ENCODE peak calls at places on chromosome X, in five cellular contexts. K, D, X, N and E are unnamed samples.

GRCh38 chrX:124902953-124903352 is 416.7 kb upstream of the TEX13C start:
- DNase-seq in K (no peak), D (no peak), X (no peak), N (no peak), E (no peak)

GRCh38 chrX:6826856-6827255 is 291.9 kb upstream of the VCX3A start:
- DNase-seq in K (no peak), D (no peak), X (no peak), N (no peak), E (no peak)

GRCh38 chrX:133258481-133258880 is 40.3 kb upstream of the TFDP3 start:
- DNase-seq in K (no peak), D (peak; percentile 75), X (peak; percentile 68), N (no peak), E (no peak)

GRCh38 chrX:81377329-81377728 is 175.4 kb downstream of the SH3BGRL start:
- DNase-seq in K (no peak), D (peak; percentile 63), X (peak; percentile 37), N (no peak), E (no peak)

GRCh38 chrX:121802881-121803412 is 755.5 kb downstream of the GLUD2 start:
- DNase-seq in K (no peak), D (no peak), X (no peak), N (no peak), E (no peak)

GRCh38 chrX:41184312-41184711 is 99.1 kb downstream of the USP9X start:
- DNase-seq in K (no peak), D (no peak), X (no peak), N (no peak), E (no peak)

GRCh38 chrX:41029332-41029731 is 55.9 kb upstream of the USP9X start:
- DNase-seq in K (no peak), D (peak; percentile 55), X (no peak), N (no peak), E (no peak)

GRCh38 chrX:13091111-13091765 is 46.8 kb upstream of the FAM9C start:
- DNase-seq in K (no peak), D (no peak), X (no peak), N (no peak), E (no peak)

GRCh38 chrX:97211070-97211469 is 327.4 kb downstream of the RPA4 start:
- DNase-seq in K (no peak), D (peak; percentile 13), X (peak; percentile 49), N (no peak), E (no peak)

GRCh38 chrX:13933851-13934250 is 95.8 kb downstream of the GEMIN8 start:
- DNase-seq in K (no peak), D (peak; percentile 51), X (no peak), N (no peak), E (no peak)

GRCh38 chrX:13051529-13052172 is 7.2 kb upstream of the FAM9C start:
- DNase-seq in K (no peak), D (no peak), X (no peak), N (no peak), E (no peak)

GRCh38 chrX:11754958-11755645 is 2.9 kb upstream of the MSL3 start:
- DNase-seq in K (no peak), D (no peak), X (no peak), N (no peak), E (no peak)

GRCh38 chrX:62931625-62932024 is 419.5 kb downstream of the SPIN4 start:
- DNase-seq in K (no peak), D (no peak), X (no peak), N (no peak), E (no peak)

GRCh38 chrX:261858-262390 is 19.3 kb upstream of the PLCXD1 start:
- DNase-seq in K (peak; percentile 31), D (no peak), X (no peak), N (no peak), E (no peak)

GRCh38 chrX:50100188-50100587 is 100.6 kb downstream of the AKAP4 start:
- DNase-seq in K (no peak), D (peak; percentile 45), X (no peak), N (no peak), E (no peak)

GRCh38 chrX:137747231-137747630 is 181.3 kb downstream of the ZIC3 start:
- DNase-seq in K (no peak), D (no peak), X (no peak), N (no peak), E (no peak)

GRCh38 chrX:52574416-52575275 is 57.8 kb upstream of the XAGE1B start:
- DNase-seq in K (no peak), D (peak; percentile 65), X (peak; percentile 67), N (no peak), E (no peak)

GRCh38 chrX:131264665-131265064 is 24.4 kb downstream of the IGSF1 start:
- DNase-seq in K (no peak), D (no peak), X (no peak), N (no peak), E (no peak)

GRCh38 chrX:55336176-55336575 is 71.5 kb upstream of the PAGE3 start:
- DNase-seq in K (no peak), D (no peak), X (no peak), N (no peak), E (no peak)

GRCh38 chrX:55340896-55341433 is 76.2 kb upstream of the PAGE3 start:
- DNase-seq in K (no peak), D (no peak), X (no peak), N (no peak), E (no peak)

GRCh38 chrX:55335296-55335695 is 70.6 kb upstream of the PAGE3 start:
- DNase-seq in K (no peak), D (no peak), X (no peak), N (no peak), E (no peak)
- H3K9me3 ChIP-seq in K (no peaks in the 10 kb centered on the region), D (no peaks in the 10 kb centered on the region), X (no peaks in the 10 kb centered on the region), N (no peaks in the 10 kb centered on the region), E (no peaks in the 10 kb centered on the region)

GRCh38 chrX:69538321-69538876 is 34.3 kb downstream of the NALF2 start:
- DNase-seq in K (peak; percentile 71), D (peak; percentile 58), X (peak; percentile 64), N (peak; percentile 61), E (no peak)
- H3K4me3 ChIP-seq in K (no peak overlapping the region), D (peak overlapping the region; percentile 63), X (peak overlapping the region; percentile 68), N (peak overlapping the region; percentile 44), E (peak overlapping the region; percentile 64)

DNA sequence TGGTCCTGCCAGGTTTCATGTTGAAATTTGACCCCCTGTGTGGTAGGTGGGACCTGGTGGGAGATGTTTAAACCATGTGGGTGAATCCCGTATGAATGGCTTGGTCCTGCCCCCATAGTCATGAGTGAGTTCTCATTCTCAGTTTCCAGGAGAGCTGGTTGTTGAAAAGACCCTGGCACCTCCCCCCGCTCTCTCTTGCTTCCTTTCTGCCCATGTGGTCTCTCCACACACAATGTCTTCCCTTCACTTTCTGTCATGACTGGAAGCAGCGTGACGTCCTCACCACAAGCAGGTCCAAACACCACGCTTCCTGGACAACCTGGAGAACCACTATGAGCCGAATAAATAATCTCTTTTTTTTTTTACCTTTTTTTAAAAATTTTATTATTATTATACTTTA is 3.6 kb upstream of the CSF2RA start:
- DNase-seq in K (peak; percentile 1), D (no peak), X (no peak), N (no peak), E (no peak)
- H3K36me3 ChIP-seq in K (no peaks in the 10 kb centered on the region), D (no peaks in the 10 kb centered on the region), X (no peaks in the 10 kb centered on the region), N (no peaks in the 10 kb centered on the region), E (no peaks in the 10 kb centered on the region)

GRCh38 chrX:1763294-1763693 is 148.4 kb downstream of the ASMT start:
- DNase-seq in K (no peak), D (no peak), X (no peak), N (no peak), E (no peak)

DNA sequence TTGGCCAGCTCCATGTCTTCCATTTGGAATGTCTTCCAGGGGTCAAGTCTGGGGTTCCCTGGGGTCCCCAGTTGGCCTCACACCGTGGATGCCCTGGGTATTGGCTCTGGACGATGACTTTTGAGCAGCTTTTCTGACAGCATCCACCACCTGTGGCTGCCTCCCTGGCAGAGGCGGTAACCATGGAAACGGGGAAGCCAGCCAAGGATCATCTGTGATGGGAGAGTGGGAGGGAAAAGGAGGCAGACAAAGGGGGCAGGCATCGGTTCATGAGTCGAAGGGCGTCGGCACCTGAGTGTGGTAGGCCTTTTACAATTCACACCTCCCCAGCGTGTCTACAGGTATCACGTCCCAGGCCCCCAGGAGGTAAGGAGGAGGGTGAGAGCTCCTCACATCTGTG is 152.2 kb downstream of the ASMT start:
- DNase-seq in K (no peak), D (no peak), X (no peak), N (no peak), E (no peak)
- H3K9me3 ChIP-seq in K (no peaks in the 10 kb centered on the region), D (no peaks in the 10 kb centered on the region), X (no peaks in the 10 kb centered on the region), N (no peaks in the 10 kb centered on the region), E (peaks cover 7% of the 10 kb centered on the region)

GRCh38 chrX:17376381-17377046 is 1.5 kb downstream of the NHS start:
- DNase-seq in K (peak; percentile 50), D (peak; percentile 34), X (peak; percentile 47), N (no peak), E (no peak)
- H3K4me3 ChIP-seq in K (no peak overlapping the region), D (peak overlapping the region; percentile 91), X (peak overlapping the region; percentile 80), N (peak overlapping the region; percentile 53), E (peak overlapping the region; percentile 76)

GRCh38 chrX:71609095-71609750 is 9.1 kb downstream of the CXCR3 start:
- DNase-seq in K (no peak), D (no peak), X (no peak), N (no peak), E (no peak)
- H3K36me3 ChIP-seq in K (no peaks in the 10 kb centered on the region), D (peaks cover 13% of the 10 kb centered on the region), X (peaks cover 38% of the 10 kb centered on the region), N (peaks cover 66% of the 10 kb centered on the region), E (peaks cover 21% of the 10 kb centered on the region)

DNA sequence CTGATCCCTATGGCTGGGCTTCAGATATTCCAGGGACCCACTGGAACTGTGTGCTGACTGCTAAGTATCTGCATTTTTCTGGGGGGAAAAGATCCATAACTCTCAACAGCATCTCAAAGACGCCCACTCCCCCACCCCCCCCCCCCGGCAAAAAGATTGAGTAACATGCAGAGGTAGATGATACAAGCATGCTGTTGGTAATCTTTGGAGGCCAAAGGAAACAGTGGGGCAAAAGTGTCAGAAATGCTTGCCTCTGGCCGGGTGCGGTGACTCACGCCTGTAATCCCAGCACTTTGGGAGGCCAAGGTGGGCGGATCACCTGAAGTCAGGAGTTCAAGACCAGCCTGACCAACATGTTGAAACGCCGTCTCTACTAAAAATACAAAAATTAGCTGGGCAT is 12.2 kb downstream of the XPNPEP2 start:
- DNase-seq in K (no peak), D (no peak), X (no peak), N (no peak), E (no peak)
- H3K9me3 ChIP-seq in K (no peaks in the 10 kb centered on the region), D (no peaks in the 10 kb centered on the region), X (no peaks in the 10 kb centered on the region), N (no peaks in the 10 kb centered on the region), E (no peaks in the 10 kb centered on the region)

GRCh38 chrX:49039598-49040375 is 3.4 kb downstream of the TFE3 start:
- DNase-seq in K (peak; percentile 69), D (peak; percentile 95), X (peak; percentile 93), N (peak; percentile 88), E (peak; percentile 88)
- H3K4me3 ChIP-seq in K (no peak overlapping the region), D (peak overlapping the region; percentile 96), X (peak overlapping the region; percentile 91), N (peak overlapping the region; percentile 78), E (peak overlapping the region; percentile 73)

DNA sequence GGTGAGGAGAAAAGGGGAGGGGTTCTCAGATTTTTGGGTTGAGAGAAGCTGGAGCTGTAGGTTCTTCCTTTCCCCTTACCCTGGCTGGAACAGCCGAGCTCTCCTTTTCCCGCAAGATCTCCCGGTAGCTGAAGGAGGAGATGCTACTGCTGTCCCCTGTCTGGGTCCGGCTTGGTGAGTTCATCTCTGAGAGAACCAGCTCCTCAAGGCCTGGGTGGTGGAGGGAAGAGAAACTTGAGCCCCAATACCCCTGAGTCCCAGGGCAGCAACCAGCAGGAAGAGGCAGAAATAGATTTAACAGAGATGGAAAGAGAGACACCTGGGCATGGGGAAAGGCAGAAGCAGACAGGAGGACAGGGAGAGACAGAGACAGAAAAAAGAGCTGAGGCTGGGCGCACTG is 6.6 kb upstream of the KCND1 start:
- DNase-seq in K (no peak), D (no peak), X (no peak), N (no peak), E (no peak)
- H3K36me3 ChIP-seq in K (no peaks in the 10 kb centered on the region), D (peaks cover 3% of the 10 kb centered on the region), X (no peaks in the 10 kb centered on the region), N (peaks cover 77% of the 10 kb centered on the region), E (peaks cover 25% of the 10 kb centered on the region)